ENCODE peak calls at places on chromosomes 16 and 17, in four cellular contexts. A is cardiac fibroblast, Y is progenitor cell of endocrine pancreas, N is tibial artery. K is an unnamed sample.

GRCh38 chr17:43074869-43075268 is 49.8 kb downstream of the RND2 start:
- DNase-seq in A (no peak), Y (no peak), N (no peak), K (no peak)

GRCh38 chr16:49464093-49464492 is 90.5 kb downstream of the C16orf78 start:
- DNase-seq in A (no peak), Y (no peak), N (no peak), K (no peak)

GRCh38 chr17:5592382-5592781 is 8.1 kb upstream of the NLRP1 start:
- DNase-seq in A (peak), Y (no peak), N (no peak), K (no peak)

GRCh38 chr17:75590314-75590761 is 2.7 kb downstream of the MYO15B start:
- DNase-seq in A (no peak), Y (no peak), N (no peak), K (no peak)

GRCh38 chr16:1046271-1046955 is 26.1 kb upstream of the SSTR5 start:
- DNase-seq in A (no peak), Y (no peak), N (no peak), K (no peak)

GRCh38 chr17:4724655-4725054 is 6.6 kb upstream of the MED11 start:
- DNase-seq in A (no peak), Y (no peak), N (no peak), K (no peak)

GRCh38 chr16:75273054-75273925 is 21.9 kb upstream of the BCAR1 start:
- DNase-seq in A (no peak), Y (no peak), N (no peak), K (no peak)

GRCh38 chr16:74991593-74992403 is 6.9 kb upstream of the WDR59 start:
- DNase-seq in A (no peak), Y (no peak), N (no peak), K (no peak)

DNA sequence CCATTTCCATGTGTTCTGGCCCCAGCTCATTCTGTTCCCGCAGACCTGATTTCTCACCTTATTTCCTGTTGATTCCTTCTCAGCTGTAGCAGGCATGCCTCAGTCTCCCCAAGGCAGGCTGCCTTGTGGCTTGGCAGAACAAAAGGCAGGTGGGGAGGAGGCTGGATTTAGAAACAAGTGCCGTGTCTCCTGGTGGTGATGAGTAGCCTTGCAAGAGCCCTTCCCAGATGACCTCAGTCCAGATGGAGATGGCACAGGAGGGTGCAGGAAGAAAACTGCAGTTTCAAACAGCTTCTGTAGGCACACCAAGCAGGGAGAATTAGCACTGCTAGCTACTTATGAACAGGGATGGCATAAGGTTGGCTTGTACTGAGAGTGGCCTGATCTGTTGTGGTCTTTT is 64.6 kb downstream of the ARHGAP44 start:
- DNase-seq in A (no peak), Y (no peak), N (no peak), K (no peak)
- TF ChIP-seq CTCF in A (peak), Y (no peak), N (no peak), K (no peak)

GRCh38 chr16:3022208-3022696 is 1.5 kb downstream of the HCFC1R1 start:
- DNase-seq in A (peak), Y (no peak), N (peak), K (peak)

GRCh38 chr16:3022697-3023414 is 886 bp downstream of the HCFC1R1 start:
- DNase-seq in A (peak), Y (no peak), N (peak), K (no peak)

GRCh38 chr16:3020604-3021448 is 658 bp downstream of the TNFRSF12A start:
- DNase-seq in A (peak), Y (peak), N (peak), K (no peak)

GRCh38 chr16:3020247-3020603 is at the start of gene TNFRSF12A:
- DNase-seq in A (peak), Y (peak), N (peak), K (peak)

GRCh38 chr16:3021449-3022207 is 1.5 kb downstream of the TNFRSF12A start:
- DNase-seq in A (peak), Y (peak), N (peak), K (no peak)
- TF ChIP-seq CTCF in A (peak), Y (peak), N (peak), K (no peak)

GRCh38 chr16:31472559-31473203 is 729 bp downstream of the TGFB1I1 start:
- DNase-seq in A (peak), Y (no peak), N (peak), K (no peak)
- TF ChIP-seq CTCF in A (peak), Y (peak), N (peak), K (peak)

DNA sequence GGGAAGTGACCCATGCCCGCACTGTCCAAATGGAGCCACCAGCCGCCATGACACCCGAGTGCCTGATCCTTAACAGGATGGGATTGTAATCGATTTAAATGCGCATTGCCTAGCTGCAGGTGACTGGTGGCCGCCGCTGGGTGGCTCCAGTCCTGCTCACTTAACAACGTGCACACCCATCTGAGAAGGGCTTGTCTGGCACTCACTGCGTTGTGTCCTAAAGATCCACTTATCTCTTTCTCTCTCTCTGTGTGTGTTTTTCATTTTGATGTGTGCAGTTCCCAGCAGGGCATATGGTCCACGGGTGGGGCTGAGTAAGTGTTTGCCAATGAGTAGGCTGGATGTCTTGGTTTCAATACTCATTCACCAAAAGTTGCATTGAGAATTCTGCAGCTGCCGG is 80.6 kb downstream of the IRF8 start:
- DNase-seq in A (no peak), Y (no peak), N (no peak), K (no peak)
- TF ChIP-seq CTCF in A (no peak), Y (peak), N (no peak), K (no peak)

GRCh38 chr17:64159051-64159590 is 29.2 kb upstream of the ERN1 start:
- DNase-seq in A (no peak), Y (no peak), N (peak), K (peak)

GRCh38 chr17:64156670-64157069 is 26.7 kb upstream of the ERN1 start:
- DNase-seq in A (no peak), Y (no peak), N (no peak), K (no peak)

GRCh38 chr17:64155751-64156544 is 26.0 kb upstream of the ERN1 start:
- DNase-seq in A (peak), Y (no peak), N (peak), K (no peak)

GRCh38 chr17:64158411-64158810 is 28.5 kb upstream of the ERN1 start:
- DNase-seq in A (no peak), Y (no peak), N (no peak), K (no peak)

GRCh38 chr17:64157669-64158180 is 27.8 kb upstream of the ERN1 start:
- DNase-seq in A (no peak), Y (no peak), N (no peak), K (no peak)
- TF ChIP-seq CTCF in A (no peak), Y (no peak), N (no peak), K (no peak)

GRCh38 chr17:73231841-73232586 is 29.7 kb downstream of the CPSF4L start:
- DNase-seq in A (peak), Y (peak), N (peak), K (peak)
- TF ChIP-seq CTCF in A (no peak), Y (peak), N (peak), K (peak)

DNA sequence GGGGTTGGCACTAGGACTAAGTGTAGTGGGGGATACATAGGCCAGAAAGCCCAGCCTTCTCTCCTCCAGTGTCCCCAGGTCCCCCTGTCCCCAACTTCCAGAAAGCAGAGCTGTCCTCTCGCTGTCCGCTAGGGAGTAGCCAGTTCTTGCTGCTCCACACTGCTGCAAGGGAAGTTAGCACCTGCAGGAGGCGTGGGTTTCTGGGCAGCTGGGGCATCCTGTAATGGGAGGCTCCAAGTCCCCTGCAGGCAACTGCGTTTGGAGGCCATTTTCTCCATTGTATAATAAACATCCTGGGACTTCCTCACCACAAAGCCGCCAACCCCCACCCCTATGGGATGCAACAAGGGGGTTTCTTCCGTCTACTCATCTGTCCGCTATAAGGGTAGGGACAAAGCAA is 1.7 kb downstream of the RPRML start:
- DNase-seq in A (peak), Y (peak), N (no peak), K (no peak)
- TF ChIP-seq CTCF in A (peak), Y (peak), N (no peak), K (peak)

DNA sequence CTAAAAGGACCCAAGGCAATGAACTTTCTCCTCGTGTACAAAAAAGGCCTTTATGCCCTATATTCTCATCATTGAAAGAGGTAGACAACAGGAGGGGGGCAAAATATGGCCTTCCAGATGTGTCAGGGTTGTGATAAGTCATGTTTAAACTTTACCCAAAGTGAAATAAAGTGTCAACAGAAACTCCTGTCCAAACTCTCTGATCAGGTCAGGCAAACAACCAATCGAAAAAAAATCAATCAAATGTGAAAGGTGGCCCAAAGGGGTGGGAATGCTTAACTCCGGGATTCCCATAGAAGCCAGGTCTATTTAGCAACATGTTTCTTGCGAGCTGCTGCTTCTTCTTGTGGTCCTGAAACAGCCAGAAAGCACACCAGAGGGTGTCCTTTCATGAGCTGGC is 49.5 kb upstream of the SOX9 start:
- DNase-seq in A (no peak), Y (no peak), N (no peak), K (no peak)
- TF ChIP-seq CTCF in A (no peak), Y (no peak), N (no peak), K (no peak)

GRCh38 chr17:36849871-36850348 is 87.4 kb upstream of the LHX1 start:
- DNase-seq in A (peak), Y (no peak), N (no peak), K (no peak)
- TF ChIP-seq CTCF in A (peak), Y (no peak), N (no peak), K (no peak)

DNA sequence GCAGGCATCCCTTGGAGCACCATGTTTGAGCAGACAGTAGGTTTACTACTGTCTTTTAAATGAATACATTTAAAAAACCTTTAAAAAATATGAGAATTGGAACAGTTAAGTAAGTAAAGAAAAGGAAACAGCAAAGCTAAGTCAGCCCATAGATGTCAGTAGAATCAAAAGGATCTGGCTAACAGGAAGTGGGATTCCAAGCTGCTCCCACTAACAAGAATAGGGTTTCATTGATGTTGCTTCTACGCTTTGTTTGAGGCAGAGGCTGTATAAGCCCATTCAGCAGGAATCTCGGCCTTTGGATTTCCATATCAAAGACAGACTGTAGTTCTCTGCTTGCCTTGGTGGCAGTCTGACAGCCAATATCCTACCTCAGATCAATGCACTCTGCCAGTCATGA is 122.9 kb upstream of the ELAC2 start:
- DNase-seq in A (no peak), Y (no peak), N (no peak), K (no peak)
- TF ChIP-seq CTCF in A (no peak), Y (no peak), N (no peak), K (no peak)

K was measured in mesothelial cell of epicardium.